ENCODE peak calls at places on chromosome 21, in four cellular contexts. A is H7; S is activated CD4-positive, alpha-beta memory T cell treated with anti-CD3 and anti-CD28 coated beads, Interleukin-2, amount 10 ng/mL, durations not matched to agents 7 days and 5 days; H is 8988T. V is an unnamed sample.

GRCh38 chr21:31543191-31543590 is 116.3 kb upstream of the SOD1 start:
- DNase-seq in A (no peak), S (no peak), H (no peak), V (no peak)

GRCh38 chr21:36156815-36157670 is at the start of gene DOP1B:
- DNase-seq in A (peak), S (peak), H (peak), V (no peak)

GRCh38 chr21:41924355-41924754 is 29.5 kb downstream of the C2CD2 start:
- DNase-seq in A (no peak), S (no peak), H (no peak), V (no peak)

GRCh38 chr21:18245493-18245967 is 897 bp downstream of the CHODL start:
- DNase-seq in A (peak), S (no peak), H (no peak), V (no peak)

GRCh38 chr21:17051054-17051453 is 461.8 kb upstream of the CXADR start:
- DNase-seq in A (peak), S (no peak), H (no peak), V (no peak)

GRCh38 chr21:31235671-31236450 is 108.2 kb downstream of the TIAM1 start:
- DNase-seq in A (no peak), S (no peak), H (no peak), V (no peak)

GRCh38 chr21:46098303-46099141 is 610 bp downstream of the COL6A2 start:
- DNase-seq in A (peak), S (peak), H (no peak), V (peak)

GRCh38 chr21:41219498-41220207 is 51.7 kb downstream of the BACE2 start:
- DNase-seq in A (no peak), S (no peak), H (no peak), V (no peak)

GRCh38 chr21:26909972-26910371 is 56.9 kb downstream of the ADAMTS5 start:
- DNase-seq in A (peak), S (no peak), H (no peak), V (no peak)

GRCh38 chr21:33133912-33134311 is 64.0 kb downstream of the OLIG1 start:
- DNase-seq in A (peak), S (no peak), H (no peak), V (no peak)

GRCh38 chr21:16572032-16572431 is 842.2 kb downstream of the USP25 start:
- DNase-seq in A (no peak), S (no peak), H (no peak), V (no peak)

GRCh38 chr21:38325216-38325615 is 68.4 kb downstream of the KCNJ15 start:
- DNase-seq in A (no peak), S (no peak), H (no peak), V (no peak)

GRCh38 chr21:33267250-33267649 is 1.1 kb downstream of the IL10RB start:
- DNase-seq in A (no peak), S (no peak), H (no peak), V (no peak)

GRCh38 chr21:42474043-42474831 is 21.8 kb downstream of the RSPH1 start:
- DNase-seq in A (peak), S (peak), H (peak), V (no peak)

GRCh38 chr21:16095005-16095404 is 365.2 kb downstream of the USP25 start:
- DNase-seq in A (no peak), S (no peak), H (no peak), V (no peak)

GRCh38 chr21:43812139-43812821 is 22.9 kb downstream of the RRP1 start:
- DNase-seq in A (no peak), S (no peak), H (peak), V (no peak)

GRCh38 chr21:42009018-42009830 is 936 bp downstream of the ZBTB21 start:
- DNase-seq in A (peak), S (peak), H (no peak), V (no peak)

GRCh38 chr21:31295676-31296075 is 48.4 kb downstream of the TIAM1 start:
- DNase-seq in A (no peak), S (no peak), H (no peak), V (no peak)

GRCh38 chr21:32597205-32597604 is 11.9 kb upstream of the TCP10L start:
- DNase-seq in A (no peak), S (no peak), H (no peak), V (no peak)

GRCh38 chr21:18522181-18522771 is 118.7 kb upstream of the TMPRSS15 start:
- DNase-seq in A (no peak), S (no peak), H (no peak), V (no peak)

GRCh38 chr21:20999567-21000169 is 1.5 kb downstream of the NCAM2 start:
- DNase-seq in A (peak), S (peak), H (no peak), V (no peak)

GRCh38 chr21:37087188-37087587 is 14.1 kb downstream of the TTC3 start:
- DNase-seq in A (no peak), S (no peak), H (no peak), V (no peak)

GRCh38 chr21:42062543-42063022 is 8.5 kb upstream of the UMODL1 start:
- DNase-seq in A (peak), S (peak), H (no peak), V (peak)

GRCh38 chr21:42373908-42374455 is 7.6 kb upstream of the TFF1 start:
- DNase-seq in A (no peak), S (no peak), H (no peak), V (no peak)

GRCh38 chr21:46253610-46254124 is 25.1 kb upstream of the LSS start:
- DNase-seq in A (no peak), S (peak), H (no peak), V (no peak)

GRCh38 chr21:35216966-35217365 is 167.9 kb upstream of the RUNX1 start:
- DNase-seq in A (no peak), S (no peak), H (no peak), V (no peak)

GRCh38 chr21:34524671-34525601 is 12.9 kb upstream of the KCNE1 start:
- DNase-seq in A (peak), S (no peak), H (peak), V (no peak)

GRCh38 chr21:44434568-44434925 is 20.8 kb upstream of the LRRC3 start:
- DNase-seq in A (no peak), S (no peak), H (no peak), V (no peak)

GRCh38 chr21:32331444-32332305 is 33.0 kb downstream of the MRAP start:
- DNase-seq in A (no peak), S (no peak), H (no peak), V (no peak)

GRCh38 chr21:39387461-39388037 is 38.7 kb upstream of the HMGN1 start:
- DNase-seq in A (peak), S (peak), H (peak), V (peak)

GRCh38 chr21:37281993-37282392 is 14.9 kb upstream of the VPS26C start:
- DNase-seq in A (peak), S (no peak), H (no peak), V (no peak)

GRCh38 chr21:32425628-32426027 is 13.1 kb downstream of the EVA1C start:
- DNase-seq in A (no peak), S (no peak), H (no peak), V (no peak)

GRCh38 chr21:40053007-40053406 is 185.8 kb downstream of the PCP4 start:
- DNase-seq in A (no peak), S (no peak), H (no peak), V (no peak)